ENCODE peak calls at places on chromosomes 7 and 10, in ten cellular contexts. O is stomach; P is upper lobe of right lung; H is IMR-90; X is CD8-positive, alpha-beta T cell; Y is cardiac muscle cell; R is AG04450; V is neural crest cell; C is cardiac fibroblast; J is colonic mucosa. U is an unnamed sample.

GRCh38 chr7:150936018-150936417 is 42.1 kb downstream of the KCNH2 start:
- DNase-seq in O (no peak), P (no peak), H (no peak), X (no peak), Y (no peak), R (no peak), V (no peak), C (no peak), J (no peak), U (no peak)

GRCh38 chr10:45558406-45558805 is 114.2 kb downstream of the ZFAND4 start:
- DNase-seq in O (no peak), P (no peak), H (no peak), X (no peak), Y (no peak), R (no peak), V (no peak), C (no peak), J (no peak), U (no peak)

GRCh38 chr10:124686707-124687376 is 57.3 kb downstream of the FAM53B start:
- DNase-seq in O (peak; percentile 58), P (no peak), H (no peak), X (no peak), Y (no peak), R (no peak), V (no peak), C (no peak), J (no peak), U (no peak)

GRCh38 chr7:151311294-151311864 is 30.2 kb upstream of the NUB1 start:
- DNase-seq in O (no peak), P (no peak), H (no peak), X (no peak), Y (no peak), R (no peak), V (no peak), C (peak; percentile 21), J (peak; percentile 54), U (peak; percentile 34)

GRCh38 chr7:142853739-142854504 is 954 bp upstream of the EPHB6 start:
- DNase-seq in O (peak; percentile 64), P (peak; percentile 87), H (peak; percentile 39), X (peak; percentile 82), Y (peak; percentile 80), R (peak; percentile 7), V (peak; percentile 65), C (peak; percentile 68), J (peak; percentile 61), U (peak; percentile 77)

GRCh38 chr10:71236286-71236685 is 23.9 kb downstream of the UNC5B start:
- DNase-seq in O (no peak), P (no peak), H (no peak), X (no peak), Y (peak; percentile 65), R (no peak), V (no peak), C (no peak), J (no peak), U (peak; percentile 7)

GRCh38 chr7:159317294-159317693 is 172.6 kb upstream of the VIPR2 start:
- DNase-seq in O (no peak), P (no peak), H (no peak), X (no peak), Y (no peak), R (no peak), V (no peak), C (no peak), J (no peak), U (no peak)

GRCh38 chr10:101397140-101397539 is 43.2 kb downstream of the BTRC start:
- DNase-seq in O (no peak), P (no peak), H (peak; percentile 76), X (no peak), Y (peak; percentile 13), R (peak; percentile 26), V (no peak), C (peak; percentile 73), J (no peak), U (no peak)

GRCh38 chr7:153638821-153639435 is 413.3 kb upstream of the DPP6 start:
- DNase-seq in O (no peak), P (no peak), H (no peak), X (no peak), Y (no peak), R (no peak), V (no peak), C (no peak), J (no peak), U (no peak)

GRCh38 chr7:135509589-135509838 is 388 bp downstream of the CNOT4 start:
- DNase-seq in O (no peak), P (no peak), H (peak; percentile 49), X (no peak), Y (no peak), R (no peak), V (no peak), C (no peak), J (no peak), U (no peak)

GRCh38 chr7:70588151-70588550 is 543.8 kb upstream of the GALNT17 start:
- DNase-seq in O (no peak), P (no peak), H (no peak), X (no peak), Y (no peak), R (no peak), V (no peak), C (no peak), J (no peak), U (no peak)

GRCh38 chr7:70588610-70589009 is 543.3 kb upstream of the GALNT17 start:
- DNase-seq in O (no peak), P (no peak), H (no peak), X (no peak), Y (no peak), R (no peak), V (no peak), C (no peak), J (no peak), U (no peak)

GRCh38 chr7:70589590-70589989 is 542.4 kb upstream of the GALNT17 start:
- DNase-seq in O (no peak), P (no peak), H (no peak), X (no peak), Y (no peak), R (no peak), V (no peak), C (no peak), J (no peak), U (no peak)

GRCh38 chr7:70587739-70588138 is 544.2 kb upstream of the GALNT17 start:
- DNase-seq in O (no peak), P (no peak), H (no peak), X (no peak), Y (no peak), R (no peak), V (no peak), C (no peak), J (peak; percentile 64), U (no peak)

GRCh38 chr7:70589010-70589409 is 542.9 kb upstream of the GALNT17 start:
- DNase-seq in O (no peak), P (no peak), H (no peak), X (no peak), Y (no peak), R (no peak), V (no peak), C (no peak), J (no peak), U (no peak)
- TF ChIP-seq CTCF in O (no peak), P (no peak), H (no peak), X (no peak), Y (no peak), R (no peak), V (no peak), C (no peak), J (no peak), U (no peak)

GRCh38 chr10:131885391-131886165 is 15.2 kb upstream of the PPP2R2D start:
- DNase-seq in O (peak; percentile 84), P (peak; percentile 91), H (peak; percentile 39), X (peak; percentile 92), Y (peak; percentile 84), R (peak; percentile 13), V (peak; percentile 85), C (peak; percentile 68), J (peak; percentile 81), U (peak; percentile 92)
- TF ChIP-seq CTCF in O (peak; percentile 97), P (peak; percentile 98), H (peak; percentile 95), X (peak; percentile 91), Y (peak; percentile 96), R (peak; percentile 93), V (peak; percentile 96), C (peak; percentile 98), J (peak; percentile 91), U (peak; percentile 96)

DNA sequence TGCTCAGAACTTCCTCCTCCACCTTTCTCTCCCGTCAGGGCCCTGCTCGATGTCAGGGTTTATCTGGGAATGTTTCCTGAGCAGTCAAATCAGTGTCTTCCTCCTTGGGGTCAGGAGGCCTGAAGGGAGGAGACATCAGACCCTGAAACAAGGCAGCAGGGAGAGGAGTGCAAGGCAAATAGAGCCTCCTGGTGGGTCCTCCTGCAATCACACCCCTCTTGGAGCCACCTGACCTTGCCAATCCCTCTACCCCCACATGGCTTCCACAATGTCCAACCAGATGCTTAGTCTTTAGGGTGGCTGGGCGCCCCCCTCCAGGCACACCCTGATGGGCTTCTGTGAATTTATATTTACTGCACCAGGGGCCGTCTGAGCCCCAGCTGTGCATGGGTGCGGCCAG is 12.2 kb downstream of the GPR26 start:
- DNase-seq in O (no peak), P (no peak), H (no peak), X (no peak), Y (no peak), R (no peak), V (no peak), C (no peak), J (no peak), U (no peak)
- TF ChIP-seq CTCF in O (no peak), P (no peak), H (no peak), X (no peak), Y (no peak), R (no peak), V (no peak), C (no peak), J (no peak), U (no peak)

GRCh38 chr10:59391060-59391459 is 28.7 kb upstream of the FAM13C start:
- DNase-seq in O (no peak), P (no peak), H (no peak), X (no peak), Y (no peak), R (no peak), V (no peak), C (no peak), J (no peak), U (no peak)

GRCh38 chr10:59383908-59384307 is 21.6 kb upstream of the FAM13C start:
- DNase-seq in O (no peak), P (no peak), H (no peak), X (no peak), Y (no peak), R (no peak), V (no peak), C (no peak), J (no peak), U (no peak)

GRCh38 chr10:59384761-59385160 is 22.4 kb upstream of the FAM13C start:
- DNase-seq in O (no peak), P (no peak), H (peak; percentile 66), X (no peak), Y (no peak), R (no peak), V (no peak), C (no peak), J (no peak), U (no peak)

GRCh38 chr10:59387951-59388431 is 25.6 kb upstream of the FAM13C start:
- DNase-seq in O (no peak), P (no peak), H (peak; percentile 90), X (no peak), Y (no peak), R (peak; percentile 67), V (no peak), C (peak; percentile 96), J (no peak), U (no peak)

DNA sequence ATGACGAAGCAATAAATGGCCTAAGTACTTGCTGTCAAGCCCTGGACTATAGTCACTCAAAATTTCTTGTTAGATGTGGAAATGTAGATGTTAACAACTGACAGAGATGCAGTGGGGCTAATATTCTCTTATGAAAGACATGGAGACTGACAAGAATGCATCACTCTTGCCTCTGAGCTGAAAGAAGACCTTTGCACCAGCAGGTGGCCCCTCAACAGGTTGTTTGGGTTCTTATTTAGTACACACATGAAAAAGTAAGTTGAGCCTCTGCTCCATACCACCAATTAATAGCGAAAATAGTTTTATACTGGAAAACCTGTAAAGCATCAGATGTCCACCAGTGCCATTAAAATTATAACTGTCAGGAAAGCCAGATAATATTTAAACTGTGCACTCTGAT is 26.2 kb upstream of the FAM13C start:
- DNase-seq in O (no peak), P (no peak), H (no peak), X (no peak), Y (no peak), R (no peak), V (no peak), C (no peak), J (no peak), U (no peak)
- TF ChIP-seq CTCF in O (no peak), P (no peak), H (no peak), X (no peak), Y (no peak), R (no peak), V (no peak), C (no peak), J (no peak), U (no peak)

U was measured in glutamatergic neuron.